ENCODE peak calls at places on chromosomes 6 and 20, in nine cellular contexts. N, Q, G, K, V, A, X, H and F are unnamed samples.

GRCh38 chr20:8156603-8157079 is 24.6 kb downstream of the PLCB1 start:
- DNase-seq in N (no peak), Q (peak; percentile 62), G (no peak), K (no peak), V (peak; percentile 80), A (no peak), X (no peak), H (no peak), F (no peak)

GRCh38 chr6:44133003-44133931 is 5.9 kb downstream of the TMEM63B start:
- DNase-seq in N (no peak), Q (no peak), G (peak; percentile 44), K (no peak), V (peak; percentile 60), A (no peak), X (peak; percentile 65), H (no peak), F (peak; percentile 76)

GRCh38 chr6:128600397-128600951 is 80.1 kb upstream of the PTPRK start:
- DNase-seq in N (no peak), Q (peak; percentile 96), G (no peak), K (no peak), V (peak; percentile 80), A (no peak), X (no peak), H (no peak), F (no peak)

GRCh38 chr6:101926149-101926925 is 532.8 kb downstream of the GRIK2 start:
- DNase-seq in N (no peak), Q (no peak), G (no peak), K (no peak), V (no peak), A (no peak), X (no peak), H (no peak), F (no peak)

GRCh38 chr6:30071081-30071818 is 4.3 kb downstream of the PPP1R11 start:
- DNase-seq in N (no peak), Q (peak; percentile 13), G (peak; percentile 29), K (no peak), V (no peak), A (peak; percentile 70), X (peak; percentile 69), H (no peak), F (peak; percentile 83)

GRCh38 chr20:19699132-19699971 is 58.7 kb upstream of the RIN2 start:
- DNase-seq in N (no peak), Q (peak; percentile 81), G (no peak), K (no peak), V (peak; percentile 81), A (no peak), X (no peak), H (no peak), F (no peak)

GRCh38 chr6:142353690-142354089 is 51.9 kb downstream of the ADGRG6 start:
- DNase-seq in N (no peak), Q (no peak), G (no peak), K (no peak), V (no peak), A (no peak), X (no peak), H (no peak), F (no peak)

GRCh38 chr6:10307476-10307875 is 107.4 kb downstream of the TFAP2A start:
- DNase-seq in N (no peak), Q (no peak), G (no peak), K (no peak), V (no peak), A (no peak), X (no peak), H (no peak), F (no peak)

GRCh38 chr20:58628491-58629212 is 22.4 kb upstream of the STX16 start:
- DNase-seq in N (no peak), Q (no peak), G (no peak), K (no peak), V (no peak), A (no peak), X (no peak), H (no peak), F (no peak)

GRCh38 chr20:50346372-50347347 is 156.0 kb downstream of the CEBPB start:
- DNase-seq in N (peak; percentile 65), Q (peak; percentile 73), G (peak; percentile 85), K (peak; percentile 95), V (peak; percentile 86), A (peak; percentile 87), X (peak; percentile 37), H (no peak), F (peak; percentile 82)

GRCh38 chr6:110188791-110189190 is 8.6 kb downstream of the CDC40 start:
- DNase-seq in N (no peak), Q (peak; percentile 27), G (no peak), K (no peak), V (peak; percentile 4), A (no peak), X (no peak), H (no peak), F (no peak)

GRCh38 chr6:1391692-1392309 is 2.4 kb downstream of the FOXF2 start:
- DNase-seq in N (no peak), Q (no peak), G (no peak), K (no peak), V (no peak), A (no peak), X (no peak), H (no peak), F (no peak)

GRCh38 chr6:90106449-90106848 is 190.2 kb downstream of the BACH2 start:
- DNase-seq in N (no peak), Q (no peak), G (no peak), K (no peak), V (no peak), A (no peak), X (no peak), H (no peak), F (no peak)

GRCh38 chr6:36916159-36916558 is 30.4 kb downstream of the C6orf89 start:
- DNase-seq in N (no peak), Q (no peak), G (no peak), K (no peak), V (peak; percentile 44), A (no peak), X (no peak), H (no peak), F (no peak)

GRCh38 chr6:38239719-38240451 is 399.8 kb downstream of the BTBD9 start:
- DNase-seq in N (no peak), Q (peak; percentile 76), G (no peak), K (no peak), V (peak; percentile 81), A (no peak), X (no peak), H (no peak), F (no peak)

GRCh38 chr6:2739335-2739734 is 11.4 kb downstream of the MYLK4 start:
- DNase-seq in N (no peak), Q (peak; percentile 73), G (no peak), K (no peak), V (peak; percentile 63), A (no peak), X (no peak), H (no peak), F (no peak)

GRCh38 chr6:83463886-83464285 is 33.0 kb upstream of the ME1 start:
- DNase-seq in N (no peak), Q (no peak), G (no peak), K (no peak), V (peak; percentile 81), A (no peak), X (no peak), H (no peak), F (no peak)

GRCh38 chr20:62159835-62160234 is 16.3 kb downstream of the SS18L1 start:
- DNase-seq in N (no peak), Q (peak; percentile 70), G (no peak), K (no peak), V (peak; percentile 93), A (no peak), X (no peak), H (no peak), F (no peak)

GRCh38 chr6:169165031-169165430 is 88.6 kb downstream of the THBS2 start:
- DNase-seq in N (no peak), Q (no peak), G (no peak), K (peak; percentile 31), V (no peak), A (no peak), X (no peak), H (no peak), F (no peak)

GRCh38 chr6:81847866-81848265 is 95.4 kb upstream of the TENT5A start:
- DNase-seq in N (no peak), Q (no peak), G (no peak), K (no peak), V (no peak), A (no peak), X (no peak), H (no peak), F (no peak)

GRCh38 chr20:63288581-63289251 is 4.3 kb upstream of the COL20A1 start:
- DNase-seq in N (no peak), Q (no peak), G (peak; percentile 12), K (no peak), V (no peak), A (no peak), X (no peak), H (no peak), F (no peak)

GRCh38 chr20:4972506-4973251 is 28.6 kb downstream of the SLC23A2 start:
- DNase-seq in N (no peak), Q (no peak), G (no peak), K (no peak), V (no peak), A (no peak), X (no peak), H (no peak), F (no peak)

GRCh38 chr20:2172305-2173175 is 70.9 kb downstream of the STK35 start:
- DNase-seq in N (peak; percentile 43), Q (peak; percentile 10), G (peak; percentile 73), K (peak; percentile 75), V (peak; percentile 74), A (peak; percentile 80), X (peak; percentile 73), H (peak; percentile 57), F (peak; percentile 69)

GRCh38 chr20:59686404-59687346 is 82.3 kb downstream of the PHACTR3 start:
- DNase-seq in N (no peak), Q (no peak), G (no peak), K (no peak), V (no peak), A (no peak), X (no peak), H (no peak), F (no peak)
- TF ChIP-seq CTCF in N (no peak), Q (no peak), G (no peak), K (no peak), V (no peak), A (no peak), X (no peak), H (no peak), F (no peak)

GRCh38 chr6:137793805-137794508 is 73.1 kb upstream of the TNFAIP3 start:
- DNase-seq in N (no peak), Q (no peak), G (no peak), K (no peak), V (no peak), A (no peak), X (no peak), H (no peak), F (no peak)
- H3K4me1 ChIP-seq in N (no peaks in the 10 kb centered on the region), Q (peaks cover 9% of the 10 kb centered on the region), G (no peaks in the 10 kb centered on the region), K (no peaks in the 10 kb centered on the region), V (no peaks in the 10 kb centered on the region), A (peaks cover 5% of the 10 kb centered on the region), X (peaks cover 4% of the 10 kb centered on the region), H (peaks cover 34% of the 10 kb centered on the region), F (peaks cover 9% of the 10 kb centered on the region)

GRCh38 chr20:16530201-16530681 is 43.0 kb downstream of the KIF16B start:
- DNase-seq in N (no peak), Q (peak; percentile 38), G (no peak), K (no peak), V (peak; percentile 80), A (no peak), X (no peak), H (no peak), F (no peak)
- H3K27ac ChIP-seq in N (no peak overlapping the region), Q (no peak overlapping the region), G (no peak overlapping the region), K (no peak overlapping the region), V (peak overlapping the region; percentile 34), A (no peak overlapping the region), X (no peak overlapping the region), H (no peak overlapping the region), F (no peak overlapping the region)

GRCh38 chr6:149963462-149964242 is at the start of gene ULBP1:
- DNase-seq in N (peak; percentile 70), Q (peak; percentile 68), G (peak; percentile 91), K (peak; percentile 91), V (peak; percentile 77), A (peak; percentile 76), X (peak; percentile 51), H (peak; percentile 54), F (peak; percentile 88)
- TF ChIP-seq CTCF in N (no peak), Q (no peak), G (no peak), K (no peak), V (no peak), A (no peak), X (peak; percentile 22), H (no peak), F (no peak)